ENCODE peak calls at places on chromosomes 5 and 9, in five cellular contexts. E, J, G, T and L are unnamed samples. For H3K36me3, the result is how much of the 10 kb centered on the place peaks cover.

GRCh38 chr5:54344653-54345052 is 34.3 kb upstream of the ARL15 start:
- DNase-seq in E (no peak), J (no peak), G (no peak), T (no peak), L (no peak)

GRCh38 chr5:150443242-150444075 is 6.1 kb downstream of the RPS14 start:
- DNase-seq in E (no peak), J (no peak), G (peak), T (no peak), L (no peak)

GRCh38 chr5:367358-368130 is 46.0 kb downstream of the AHRR start:
- DNase-seq in E (peak), J (no peak), G (peak), T (no peak), L (peak)

GRCh38 chr5:145887976-145888574 is 15.3 kb upstream of the GRXCR2 start:
- DNase-seq in E (peak), J (no peak), G (no peak), T (peak), L (peak)

GRCh38 chr5:180126716-180127681 is 55.4 kb upstream of the RNF130 start:
- DNase-seq in E (no peak), J (peak), G (no peak), T (no peak), L (no peak)

GRCh38 chr9:82081507-82081906 is 92.9 kb downstream of the SPATA31D1 start:
- DNase-seq in E (no peak), J (no peak), G (no peak), T (no peak), L (no peak)

GRCh38 chr5:140319833-140320232 is 16.9 kb upstream of the PFDN1 start:
- DNase-seq in E (no peak), J (no peak), G (no peak), T (no peak), L (no peak)

GRCh38 chr9:110828148-110828730 is 159.6 kb downstream of the MUSK start:
- DNase-seq in E (peak), J (peak), G (no peak), T (no peak), L (no peak)

GRCh38 chr5:142608094-142608493 is 77.8 kb downstream of the FGF1 start:
- DNase-seq in E (no peak), J (no peak), G (no peak), T (no peak), L (no peak)

GRCh38 chr9:137578518-137579258 is at the start of gene DPH7:
- DNase-seq in E (peak), J (peak), G (peak), T (peak), L (peak)

GRCh38 chr5:154087260-154087659 is 48.5 kb downstream of the MFAP3 start:
- DNase-seq in E (no peak), J (no peak), G (no peak), T (no peak), L (no peak)

GRCh38 chr5:111993242-111993641 is 236.2 kb upstream of the NREP start:
- DNase-seq in E (no peak), J (no peak), G (no peak), T (no peak), L (no peak)

GRCh38 chr9:116156621-116157314 is 3.2 kb downstream of the PAPPA start:
- DNase-seq in E (peak), J (peak), G (no peak), T (no peak), L (peak)

GRCh38 chr5:115184780-115185179 is 15.1 kb upstream of the TRIM36 start:
- DNase-seq in E (no peak), J (no peak), G (no peak), T (no peak), L (no peak)

GRCh38 chr5:71651554-71651953 is 64.4 kb downstream of the MCCC2 start:
- DNase-seq in E (no peak), J (no peak), G (no peak), T (no peak), L (no peak)

GRCh38 chr5:6302684-6303083 is 75.7 kb downstream of the MED10 start:
- DNase-seq in E (no peak), J (no peak), G (no peak), T (no peak), L (no peak)

GRCh38 chr5:109485030-109485429 is 75.3 kb upstream of the PJA2 start:
- DNase-seq in E (peak), J (peak), G (peak), T (no peak), L (peak)

GRCh38 chr5:95935553-95936100 is 26.0 kb downstream of the ELL2 start:
- DNase-seq in E (no peak), J (no peak), G (no peak), T (no peak), L (no peak)

GRCh38 chr9:1880038-1880565 is 135.0 kb upstream of the SMARCA2 start:
- DNase-seq in E (no peak), J (no peak), G (no peak), T (no peak), L (no peak)

GRCh38 chr5:121624035-121624434 is 227.6 kb upstream of the FTMT start:
- DNase-seq in E (no peak), J (no peak), G (no peak), T (no peak), L (no peak)

GRCh38 chr5:73534971-73535370 is 30.5 kb downstream of the ANKRA2 start:
- DNase-seq in E (no peak), J (no peak), G (no peak), T (no peak), L (no peak)
- H3K27ac ChIP-seq in E (no peak), J (no peak), G (no peak), T (no peak), L (no peak)

DNA sequence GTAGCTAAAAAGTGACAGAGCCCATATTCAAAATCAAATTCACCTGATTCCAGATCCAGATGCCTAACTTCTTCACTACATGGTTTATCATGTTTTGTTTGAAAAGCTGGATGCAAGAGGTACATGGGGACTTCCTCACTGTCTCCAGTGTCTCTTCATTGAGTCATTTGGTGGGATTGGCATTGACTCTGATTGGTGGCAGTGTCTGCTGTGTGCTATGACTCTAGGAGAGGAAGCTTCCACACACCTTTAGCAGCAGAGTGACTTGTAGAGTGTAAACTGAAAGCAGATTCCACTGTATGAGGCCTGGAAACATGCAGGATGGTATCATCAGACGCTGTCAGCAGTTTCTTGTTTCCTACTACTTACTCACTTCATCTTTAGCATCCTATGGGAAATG is 250.9 kb upstream of the SEMA6A start:
- DNase-seq in E (no peak), J (no peak), G (no peak), T (no peak), L (no peak)
- H3K36me3 ChIP-seq in E (under half), J (under half), G (under half), T (under half), L (under half)

DNA sequence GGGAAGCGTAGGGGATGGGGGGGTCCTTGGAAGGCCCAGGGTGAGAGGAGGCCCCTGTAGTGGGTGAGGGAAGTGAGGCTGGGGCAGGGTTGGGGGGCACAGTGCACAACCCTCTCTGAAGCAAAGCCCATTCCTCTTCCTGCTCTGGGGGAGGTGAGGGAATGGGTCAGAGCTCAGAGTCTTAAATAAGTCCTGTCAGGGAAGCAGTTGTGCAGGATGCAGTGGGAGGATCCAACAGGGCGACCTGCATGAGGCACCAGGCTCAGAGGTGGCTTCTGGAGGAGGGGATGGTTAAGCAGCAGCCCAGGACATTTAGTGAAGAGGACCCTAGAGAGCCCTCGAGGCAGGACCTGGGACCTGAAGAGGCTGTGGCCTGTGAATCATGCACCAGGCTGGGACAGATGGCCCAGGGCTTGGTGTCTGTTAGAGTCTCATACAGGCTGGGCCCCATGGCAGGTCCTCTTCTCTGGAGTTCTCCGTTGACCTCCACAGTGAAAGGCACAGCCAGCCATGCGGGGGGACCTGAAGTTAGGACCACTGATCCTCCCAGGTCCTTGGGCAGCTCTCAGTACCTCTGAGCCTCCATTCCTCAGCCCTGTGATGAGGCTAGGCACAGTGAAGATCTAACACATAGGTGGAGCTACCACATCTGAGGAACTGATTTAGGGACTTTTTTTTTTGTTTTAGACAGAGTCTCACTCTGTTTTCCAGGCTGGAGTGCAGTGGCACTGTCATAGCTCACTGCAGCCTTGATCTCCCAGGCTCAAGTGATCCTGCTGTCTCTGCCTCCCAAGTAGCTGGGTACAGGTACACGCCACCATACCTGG is 60.9 kb upstream of the GARNL3 start:
- DNase-seq in E (no peak), J (no peak), G (no peak), T (no peak), L (no peak)
- TF ChIP-seq POLR2A in E (no peak), J (no peak), G (no peak), T (no peak), L (no peak)

GRCh38 chr5:132262882-132263547 is 5.5 kb downstream of the PDLIM4 start:
- DNase-seq in E (peak), J (no peak), G (no peak), T (no peak), L (peak)

GRCh38 chr5:132261881-132262845 is 4.7 kb downstream of the PDLIM4 start:
- DNase-seq in E (peak), J (no peak), G (no peak), T (no peak), L (peak)

GRCh38 chr5:132259061-132259851 is 1.8 kb downstream of the PDLIM4 start:
- DNase-seq in E (peak), J (peak), G (no peak), T (no peak), L (peak)

GRCh38 chr5:132260051-132260450 is 2.6 kb downstream of the PDLIM4 start:
- DNase-seq in E (no peak), J (peak), G (no peak), T (no peak), L (no peak)

DNA sequence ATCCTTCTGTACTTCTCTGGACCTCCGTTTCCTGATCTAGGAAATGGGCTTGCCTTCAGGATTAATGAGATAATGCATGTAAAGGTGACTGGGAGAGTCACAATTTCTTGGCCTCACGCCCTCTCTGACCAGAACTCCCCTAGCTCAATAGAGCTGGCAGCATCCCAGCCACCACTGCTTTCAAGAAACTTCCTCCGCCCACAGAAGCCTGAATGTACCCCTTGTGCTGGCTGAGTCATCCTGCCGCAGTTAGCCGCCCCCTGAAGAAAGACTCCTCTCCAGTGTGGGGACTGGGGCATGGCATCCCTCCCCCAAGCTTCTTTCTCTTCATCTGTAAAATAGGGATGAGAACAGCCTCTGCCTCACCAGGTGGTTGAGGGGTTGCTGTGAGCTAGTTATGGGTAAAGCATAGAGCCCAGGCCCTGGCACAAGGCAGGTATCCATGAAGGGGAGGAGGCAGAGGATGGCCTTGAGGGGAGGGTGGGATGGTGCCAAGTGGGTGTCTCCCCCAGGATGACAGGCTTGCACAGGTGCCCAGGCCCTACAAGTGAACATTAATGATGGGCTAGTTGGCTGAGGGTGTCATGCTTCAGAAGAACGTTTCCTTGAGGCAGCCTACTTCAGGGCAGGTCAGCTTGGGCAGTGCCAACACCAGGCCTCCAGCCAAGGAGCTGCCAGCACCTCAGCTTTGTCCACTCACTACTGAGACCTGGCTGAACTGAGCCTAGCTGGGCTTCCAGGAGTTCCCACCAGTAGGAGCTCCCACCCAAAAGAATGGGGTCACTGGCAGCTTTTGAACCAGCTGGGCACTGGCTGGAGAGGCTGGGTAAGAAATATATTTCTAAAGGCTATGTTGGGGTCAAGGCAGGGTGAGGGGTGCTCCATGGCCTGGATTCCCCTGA is 3.5 kb downstream of the PDLIM4 start:
- DNase-seq in E (peak), J (peak), G (no peak), T (peak), L (peak)
- H3K27ac ChIP-seq in E (peak), J (peak), G (no peak), T (peak), L (peak)